ENCODE peak calls at places on chromosomes 3 and 15, in seven cellular contexts. A, L, U, Y, K, C and X are unnamed samples.
A peak's percentile ranks its signal among the peaks of the same experiment; 100 is the strongest.

GRCh38 chr3:42659451-42660130 is 6.1 kb downstream of the ZBTB47 start:
- DNase-seq in A (no peak), L (no peak), U (no peak), Y (no peak), K (no peak), C (no peak), X (no peak)

GRCh38 chr3:15646924-15647511 is 45.5 kb downstream of the BTD start:
- DNase-seq in A (no peak), L (no peak), U (peak; percentile 96), Y (no peak), K (peak; percentile 100), C (no peak), X (peak; percentile 98)

GRCh38 chr15:100635406-100636071 is 33.1 kb downstream of the ASB7 start:
- DNase-seq in A (no peak), L (no peak), U (peak; percentile 16), Y (no peak), K (no peak), C (no peak), X (no peak)

GRCh38 chr3:187777331-187778046 is 32.2 kb upstream of the BCL6 start:
- DNase-seq in A (no peak), L (no peak), U (no peak), Y (no peak), K (peak; percentile 95), C (no peak), X (peak; percentile 7)

GRCh38 chr3:26622634-26623408 is at the start of gene LRRC3B:
- DNase-seq in A (no peak), L (no peak), U (no peak), Y (no peak), K (no peak), C (peak; percentile 61), X (no peak)

GRCh38 chr3:97687734-97688133 is 76.8 kb upstream of the ARL6 start:
- DNase-seq in A (no peak), L (no peak), U (no peak), Y (no peak), K (no peak), C (no peak), X (no peak)

GRCh38 chr3:195178124-195178910 is 92.6 kb downstream of the XXYLT1 start:
- DNase-seq in A (no peak), L (no peak), U (no peak), Y (peak; percentile 83), K (no peak), C (no peak), X (no peak)

GRCh38 chr3:184354121-184354728 is 7.2 kb downstream of the CLCN2 start:
- DNase-seq in A (peak; percentile 61), L (peak; percentile 83), U (no peak), Y (no peak), K (peak; percentile 61), C (peak; percentile 74), X (peak; percentile 41)

GRCh38 chr3:197135212-197135611 is 105.6 kb upstream of the MELTF start:
- DNase-seq in A (no peak), L (no peak), U (no peak), Y (no peak), K (peak; percentile 16), C (no peak), X (no peak)

GRCh38 chr3:191366675-191367074 is 36.3 kb upstream of the UTS2B start:
- DNase-seq in A (no peak), L (no peak), U (peak; percentile 52), Y (no peak), K (peak; percentile 51), C (no peak), X (peak; percentile 53)

GRCh38 chr3:170502297-170502696 is 83.6 kb downstream of the SLC7A14 start:
- DNase-seq in A (no peak), L (no peak), U (no peak), Y (no peak), K (no peak), C (no peak), X (peak; percentile 37)

GRCh38 chr3:58152225-58153015 is 58.4 kb downstream of the DNASE1L3 start:
- DNase-seq in A (no peak), L (no peak), U (no peak), Y (no peak), K (no peak), C (no peak), X (no peak)

GRCh38 chr15:59344311-59344710 is 28.4 kb downstream of the MYO1E start:
- DNase-seq in A (no peak), L (no peak), U (no peak), Y (no peak), K (no peak), C (no peak), X (no peak)

GRCh38 chr3:172096881-172097420 is 57.6 kb downstream of the FNDC3B start:
- DNase-seq in A (no peak), L (no peak), U (peak; percentile 80), Y (no peak), K (peak; percentile 46), C (no peak), X (peak; percentile 90)

GRCh38 chr3:160981217-160981938 is 123.8 kb downstream of the B3GALNT1 start:
- DNase-seq in A (no peak), L (peak; percentile 11), U (peak; percentile 47), Y (no peak), K (peak; percentile 58), C (no peak), X (peak; percentile 51)

GRCh38 chr3:36166477-36166876 is 213.8 kb upstream of the STAC start:
- DNase-seq in A (no peak), L (no peak), U (peak; percentile 21), Y (no peak), K (peak; percentile 95), C (no peak), X (peak; percentile 68)

GRCh38 chr3:15726043-15726442 is 71.7 kb downstream of the ANKRD28 start:
- DNase-seq in A (no peak), L (peak; percentile 41), U (peak; percentile 54), Y (no peak), K (peak; percentile 12), C (no peak), X (no peak)

GRCh38 chr15:64461577-64462162 is 1.3 kb downstream of the ZNF609 start:
- DNase-seq in A (no peak), L (peak; percentile 50), U (peak; percentile 41), Y (peak; percentile 50), K (no peak), C (peak; percentile 4), X (peak; percentile 49)

GRCh38 chr15:50487287-50487686 is 59.2 kb downstream of the USP50 start:
- DNase-seq in A (no peak), L (no peak), U (no peak), Y (no peak), K (no peak), C (no peak), X (no peak)

GRCh38 chr3:130992344-130992743 is 34.3 kb downstream of the ASTE1 start:
- DNase-seq in A (no peak), L (no peak), U (no peak), Y (peak; percentile 33), K (no peak), C (no peak), X (no peak)

GRCh38 chr3:186477033-186477432 is 67.1 kb downstream of the CRYGS start:
- DNase-seq in A (no peak), L (no peak), U (no peak), Y (no peak), K (no peak), C (no peak), X (no peak)

GRCh38 chr3:51709004-51709420 is 2.1 kb downstream of the GRM2 start:
- DNase-seq in A (no peak), L (no peak), U (no peak), Y (no peak), K (no peak), C (no peak), X (no peak)

GRCh38 chr3:168647582-168647981 is 551.9 kb upstream of the GOLIM4 start:
- DNase-seq in A (no peak), L (no peak), U (no peak), Y (no peak), K (peak; percentile 11), C (no peak), X (no peak)

GRCh38 chr3:29202368-29202767 is 78.5 kb upstream of the RBMS3 start:
- DNase-seq in A (no peak), L (no peak), U (peak; percentile 46), Y (no peak), K (peak; percentile 80), C (no peak), X (peak; percentile 24)

GRCh38 chr3:4589475-4590111 is 96.4 kb downstream of the ITPR1 start:
- DNase-seq in A (no peak), L (no peak), U (no peak), Y (no peak), K (no peak), C (no peak), X (no peak)

GRCh38 chr3:160622263-160623045 is 54.5 kb upstream of the ARL14 start:
- DNase-seq in A (no peak), L (no peak), U (peak; percentile 26), Y (no peak), K (no peak), C (no peak), X (peak; percentile 7)

GRCh38 chr15:99605490-99605931 is 39.7 kb downstream of the MEF2A start:
- DNase-seq in A (no peak), L (no peak), U (peak; percentile 36), Y (no peak), K (no peak), C (no peak), X (peak; percentile 26)

GRCh38 chr3:23668430-23668904 is 137.3 kb upstream of the UBE2E1 start:
- DNase-seq in A (no peak), L (no peak), U (peak; percentile 89), Y (no peak), K (peak; percentile 95), C (no peak), X (peak; percentile 86)

GRCh38 chr15:25189551-25189950 is 234.8 kb downstream of the SNRPN start:
- DNase-seq in A (no peak), L (no peak), U (no peak), Y (no peak), K (no peak), C (no peak), X (no peak)

GRCh38 chr15:42726114-42726513 is 10.8 kb downstream of the CDAN1 start:
- DNase-seq in A (no peak), L (no peak), U (no peak), Y (no peak), K (no peak), C (no peak), X (no peak)

GRCh38 chr3:138842483-138843188 is 7.9 kb upstream of the PIK3CB start:
- DNase-seq in A (no peak), L (peak; percentile 62), U (no peak), Y (no peak), K (no peak), C (no peak), X (no peak)